ENCODE peak calls at places on chromosomes 2 and 18, in four cellular contexts. B is mesendoderm, W is IMR-90, E is mesenchymal stem cell. G is an unnamed sample.

GRCh38 chr2:13576634-13577033 is 859.9 kb downstream of the TRIB2 start:
- DNase-seq in W (no peak), B (no peak), E (no peak), G (no peak)

GRCh38 chr2:39188958-39189499 is 54.7 kb downstream of the CDKL4 start:
- DNase-seq in E (no peak), W (no peak), B (no peak), G (no peak)

GRCh38 chr2:204441316-204441715 is 104.0 kb upstream of the PARD3B start:
- DNase-seq in W (no peak), E (no peak), B (no peak), G (no peak)

GRCh38 chr2:219522111-219523030 is 8.1 kb downstream of the ASIC4 start:
- DNase-seq in E (peak; percentile 71), B (peak; percentile 78), W (peak; percentile 64), G (peak; percentile 80)

GRCh38 chr2:233815861-233816260 is 37.7 kb downstream of the MROH2A start:
- DNase-seq in W (no peak), B (no peak), E (no peak), G (no peak)

GRCh38 chr18:6465281-6465680 is 50.6 kb upstream of the L3MBTL4 start:
- DNase-seq in E (no peak), B (no peak), W (no peak), G (no peak)

GRCh38 chr2:42084231-42084671 is 36.4 kb downstream of the PKDCC start:
- DNase-seq in E (peak; percentile 92), B (no peak), W (peak; percentile 84), G (no peak)

GRCh38 chr2:203805485-203805838 is 62.1 kb upstream of the CTLA4 start:
- DNase-seq in B (no peak), W (no peak), E (no peak), G (no peak)

GRCh38 chr2:236169741-236170654 is 1.8 kb upstream of the GBX2 start:
- DNase-seq in E (no peak), B (no peak), W (no peak), G (no peak)

GRCh38 chr2:172231508-172231907 is 128.8 kb upstream of the DLX2 start:
- DNase-seq in W (no peak), E (no peak), B (no peak), G (peak; percentile 14)

GRCh38 chr2:95345415-95346235 is 48.5 kb downstream of the KCNIP3 start:
- DNase-seq in B (peak; percentile 76), E (peak; percentile 65), W (peak; percentile 73), G (peak; percentile 85)

GRCh38 chr2:131055169-131056065 is 37.8 kb downstream of the FAM168B start:
- DNase-seq in W (peak; percentile 75), E (no peak), B (no peak), G (no peak)

GRCh38 chr18:26417190-26417589 is 131.2 kb downstream of the KCTD1 start:
- DNase-seq in B (no peak), W (no peak), E (no peak), G (no peak)

GRCh38 chr2:144198116-144198515 is 321.8 kb downstream of the ZEB2 start:
- DNase-seq in E (peak; percentile 29), B (peak; percentile 70), W (peak; percentile 66), G (no peak)

GRCh38 chr2:54599326-54599710 is 124.1 kb upstream of the EML6 start:
- DNase-seq in B (no peak), W (no peak), E (no peak), G (no peak)

GRCh38 chr18:9648431-9649163 is 34.2 kb upstream of the PPP4R1 start:
- DNase-seq in B (no peak), W (no peak), E (no peak), G (no peak)

GRCh38 chr2:53964987-53965687 is 5.7 kb downstream of the PSME4 start:
- DNase-seq in E (no peak), B (peak; percentile 53), W (no peak), G (no peak)

GRCh38 chr2:149767516-149767974 is 180.0 kb upstream of the MMADHC start:
- DNase-seq in W (peak; percentile 59), B (peak; percentile 16), E (peak; percentile 70), G (no peak)

GRCh38 chr2:68426885-68427579 is 40.1 kb downstream of the FBXO48 start:
- DNase-seq in W (peak; percentile 72), E (peak; percentile 28), B (no peak), G (no peak)

GRCh38 chr2:210198326-210198725 is 26.9 kb downstream of the ACADL start:
- DNase-seq in B (no peak), E (peak; percentile 23), W (peak; percentile 22), G (no peak)

GRCh38 chr2:176500921-176501320 is 231.7 kb downstream of the MTX2 start:
- DNase-seq in B (no peak), E (peak; percentile 31), W (no peak), G (no peak)

GRCh38 chr2:3377279-3377611 is 373 bp downstream of the EIPR1 start:
- DNase-seq in W (peak; percentile 41), B (peak; percentile 59), E (peak; percentile 60), G (no peak)

GRCh38 chr2:31688282-31688681 is 107.5 kb upstream of the SRD5A2 start:
- DNase-seq in E (peak; percentile 2), W (no peak), B (peak; percentile 24), G (no peak)

GRCh38 chr18:58004317-58004716 is 39.7 kb upstream of the NEDD4L start:
- DNase-seq in B (no peak), E (peak; percentile 66), W (peak; percentile 81), G (no peak)
- H3K9ac ChIP-seq in B (no peak overlapping the region), E (peak overlapping the region; percentile 81), W (no peak overlapping the region), G (no peak overlapping the region)

DNA sequence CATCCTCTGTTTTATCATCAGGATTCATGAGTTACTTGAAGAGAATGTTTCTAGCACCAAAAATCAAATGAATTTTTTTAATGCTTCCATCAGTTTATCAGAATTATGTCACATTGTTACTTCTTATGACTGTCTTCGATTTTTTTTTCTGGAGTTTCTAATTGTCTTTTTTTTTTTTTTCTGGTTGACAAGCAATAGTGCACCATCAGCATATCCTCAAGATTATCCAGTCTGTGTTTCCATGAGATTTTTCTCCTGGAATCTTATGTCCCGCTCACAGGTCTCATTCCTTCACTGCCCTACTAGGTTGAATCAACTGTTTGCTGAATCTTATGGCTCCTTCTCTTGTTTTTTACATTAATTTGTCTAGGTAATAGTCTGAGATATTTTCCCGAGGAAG is 16.0 kb downstream of the R3HDM1 start:
- DNase-seq in B (no peak), W (no peak), E (no peak), G (no peak)
- H3K23ac ChIP-seq in B (no peak overlapping the region), W (no peak overlapping the region), E (no peak overlapping the region), G (no peak overlapping the region)

GRCh38 chr2:136128905-136129304 is 11.0 kb upstream of the CXCR4 start:
- DNase-seq in B (peak; percentile 92), E (no peak), W (no peak), G (no peak)

GRCh38 chr2:136125226-136125625 is 7.3 kb upstream of the CXCR4 start:
- DNase-seq in E (no peak), W (no peak), B (no peak), G (no peak)

GRCh38 chr2:136126527-136126926 is 8.6 kb upstream of the CXCR4 start:
- DNase-seq in E (no peak), B (no peak), W (no peak), G (no peak)

GRCh38 chr2:136127356-136127755 is 9.4 kb upstream of the CXCR4 start:
- DNase-seq in B (no peak), W (no peak), E (no peak), G (no peak)

GRCh38 chr2:136126021-136126420 is 8.1 kb upstream of the CXCR4 start:
- DNase-seq in E (no peak), W (no peak), B (peak; percentile 83), G (no peak)
- H3K9ac ChIP-seq in E (no peak overlapping the region), W (no peak overlapping the region), B (no peak overlapping the region), G (no peak overlapping the region)

DNA sequence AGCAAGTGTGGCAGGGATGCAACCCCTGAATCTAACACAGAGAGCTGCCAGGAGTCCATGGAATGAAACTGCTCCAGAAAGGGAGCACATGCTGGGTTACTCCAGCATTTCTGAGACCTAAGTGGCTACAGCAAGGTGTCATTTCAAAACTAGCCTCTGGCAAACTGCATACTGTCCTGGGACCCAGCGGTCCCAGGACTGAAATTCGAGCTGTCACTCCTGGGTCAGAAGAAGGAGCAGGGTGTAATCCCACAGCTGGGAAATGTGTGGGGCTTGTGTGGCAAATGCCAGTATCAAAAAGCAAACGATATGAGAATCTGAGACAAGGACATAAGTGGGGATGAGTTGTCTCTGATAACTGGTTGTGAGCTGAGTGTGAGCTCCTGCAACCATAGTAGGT is 70.3 kb upstream of the ACVR1C start:
- DNase-seq in W (no peak), E (no peak), B (no peak), G (no peak)
- H3K23ac ChIP-seq in W (no peak overlapping the region), E (no peak overlapping the region), B (no peak overlapping the region), G (no peak overlapping the region)

G was measured in H9.